ENCODE peak calls at places on chromosomes 7 and 10, in seven cellular contexts. H, R, N, J, A, P and V are unnamed samples.

GRCh38 chr7:105521027-105521730 is 892 bp downstream of the PUS7 start:
- DNase-seq in H (peak; percentile 19), R (peak; percentile 53), N (peak; percentile 80), J (peak; percentile 87), A (peak; percentile 58), P (peak; percentile 40), V (peak; percentile 75)

GRCh38 chr7:124276005-124276606 is 243.2 kb upstream of the TMEM229A start:
- DNase-seq in H (no peak), R (no peak), N (no peak), J (no peak), A (peak; percentile 34), P (peak; percentile 80), V (no peak)

GRCh38 chr10:29023678-29024077 is 265.2 kb upstream of the LYZL1 start:
- DNase-seq in H (no peak), R (no peak), N (no peak), J (no peak), A (no peak), P (no peak), V (no peak)

GRCh38 chr7:140231779-140232491 is 55.2 kb upstream of the KDM7A start:
- DNase-seq in H (no peak), R (peak; percentile 30), N (no peak), J (no peak), A (no peak), P (no peak), V (peak; percentile 74)

GRCh38 chr10:132533571-132534260 is 3.9 kb upstream of the INPP5A start:
- DNase-seq in H (no peak), R (no peak), N (no peak), J (no peak), A (peak; percentile 1), P (no peak), V (peak; percentile 29)

GRCh38 chr10:97119058-97119832 is 66.5 kb downstream of the SLIT1 start:
- DNase-seq in H (no peak), R (no peak), N (no peak), J (peak; percentile 49), A (no peak), P (no peak), V (no peak)

GRCh38 chr7:74627699-74628411 is 29.7 kb upstream of the GTF2I start:
- DNase-seq in H (no peak), R (no peak), N (peak; percentile 32), J (no peak), A (no peak), P (no peak), V (no peak)

GRCh38 chr10:103991393-103992128 is 24.6 kb downstream of the SLK start:
- DNase-seq in H (no peak), R (no peak), N (no peak), J (no peak), A (no peak), P (no peak), V (no peak)

GRCh38 chr10:80122746-80123145 is 9.8 kb upstream of the PLAC9 start:
- DNase-seq in H (no peak), R (no peak), N (no peak), J (no peak), A (no peak), P (no peak), V (no peak)

GRCh38 chr10:131086511-131086910 is 225.0 kb downstream of the TCERG1L start:
- DNase-seq in H (no peak), R (no peak), N (no peak), J (no peak), A (no peak), P (no peak), V (no peak)

GRCh38 chr10:17483079-17483478 is 28.7 kb upstream of the ST8SIA6 start:
- DNase-seq in H (no peak), R (no peak), N (no peak), J (no peak), A (no peak), P (no peak), V (no peak)

GRCh38 chr10:86579883-86580548 is 58.4 kb upstream of the WAPL start:
- DNase-seq in H (no peak), R (no peak), N (no peak), J (no peak), A (no peak), P (no peak), V (no peak)

GRCh38 chr7:116165717-116166116 is 44.6 kb upstream of the TES start:
- DNase-seq in H (no peak), R (no peak), N (no peak), J (no peak), A (no peak), P (no peak), V (no peak)

GRCh38 chr7:44110724-44111635 is 6.8 kb downstream of the AEBP1 start:
- DNase-seq in H (no peak), R (no peak), N (peak; percentile 22), J (no peak), A (no peak), P (no peak), V (no peak)

GRCh38 chr7:40213856-40214255 is 79.1 kb downstream of the SUGCT start:
- DNase-seq in H (no peak), R (no peak), N (no peak), J (no peak), A (no peak), P (no peak), V (no peak)

GRCh38 chr7:36300696-36301350 is 88.8 kb upstream of the ANLN start:
- DNase-seq in H (no peak), R (no peak), N (no peak), J (no peak), A (no peak), P (no peak), V (peak; percentile 11)